ENCODE peak calls at places on chromosomes 11 and 22, in eight cellular contexts. One of them, this sample, is unnamed.

GRCh38 chr11:88555829-88556202 is 218.3 kb upstream of the CTSC start:
- DNase-seq in left ventricle myocardium inferior: no peak
- DNase-seq in spleen: no peak
- DNase-seq in lung: no peak
- DNase-seq in A549: no peak
- DNase-seq in HCT116: no peak
- DNase-seq in K562: no peak
- DNase-seq in thoracic aorta: no peak
- DNase-seq in this sample: no peak

GRCh38 chr11:59423835-59424234 is 2.4 kb downstream of the OR5A2 start:
- DNase-seq in left ventricle myocardium inferior: no peak
- DNase-seq in spleen: no peak
- DNase-seq in lung: no peak
- DNase-seq in A549: no peak
- DNase-seq in HCT116: no peak
- DNase-seq in K562: no peak
- DNase-seq in thoracic aorta: no peak
- DNase-seq in this sample: no peak

GRCh38 chr11:64291746-64292457 is 800 bp downstream of the KCNK4 start:
- DNase-seq in left ventricle myocardium inferior: no peak
- DNase-seq in spleen: no peak
- DNase-seq in lung: no peak
- DNase-seq in A549: no peak
- DNase-seq in HCT116: no peak
- DNase-seq in K562: no peak
- DNase-seq in thoracic aorta: no peak
- DNase-seq in this sample: no peak

GRCh38 chr11:118744001-118744400 is 47.0 kb downstream of the DDX6 start:
- DNase-seq in left ventricle myocardium inferior: no peak
- DNase-seq in spleen: no peak
- DNase-seq in lung: no peak
- DNase-seq in A549: no peak
- DNase-seq in HCT116: no peak
- DNase-seq in K562: no peak
- DNase-seq in thoracic aorta: no peak
- DNase-seq in this sample: no peak

GRCh38 chr11:13119928-13120520 is 110.9 kb downstream of the RASSF10 start:
- DNase-seq in left ventricle myocardium inferior: no peak
- DNase-seq in spleen: no peak
- DNase-seq in lung: no peak
- DNase-seq in A549: no peak
- DNase-seq in HCT116: no peak
- DNase-seq in K562: no peak
- DNase-seq in thoracic aorta: no peak
- DNase-seq in this sample: no peak

GRCh38 chr11:19803506-19803998 is 90.9 kb downstream of the NAV2 start:
- DNase-seq in left ventricle myocardium inferior: no peak
- DNase-seq in spleen: no peak
- DNase-seq in lung: peak
- DNase-seq in A549: no peak
- DNase-seq in HCT116: no peak
- DNase-seq in K562: no peak
- DNase-seq in thoracic aorta: no peak
- DNase-seq in this sample: no peak

GRCh38 chr11:30553521-30554110 is 32.5 kb downstream of the MPPED2 start:
- DNase-seq in left ventricle myocardium inferior: no peak
- DNase-seq in spleen: no peak
- DNase-seq in lung: no peak
- DNase-seq in A549: no peak
- DNase-seq in HCT116: no peak
- DNase-seq in K562: no peak
- DNase-seq in thoracic aorta: no peak
- DNase-seq in this sample: no peak

GRCh38 chr22:39254789-39255298 is 10.1 kb upstream of the PDGFB start:
- DNase-seq in left ventricle myocardium inferior: no peak
- DNase-seq in spleen: no peak
- DNase-seq in lung: no peak
- DNase-seq in A549: no peak
- DNase-seq in HCT116: no peak
- DNase-seq in K562: no peak
- DNase-seq in thoracic aorta: no peak
- DNase-seq in this sample: peak

GRCh38 chr22:19755145-19755710 is 5.3 kb upstream of the TBX1 start:
- DNase-seq in left ventricle myocardium inferior: no peak
- DNase-seq in spleen: no peak
- DNase-seq in lung: no peak
- DNase-seq in A549: no peak
- DNase-seq in HCT116: no peak
- DNase-seq in K562: peak
- DNase-seq in thoracic aorta: no peak
- DNase-seq in this sample: no peak

GRCh38 chr22:19751497-19752245 is 8.9 kb upstream of the TBX1 start:
- DNase-seq in left ventricle myocardium inferior: no peak
- DNase-seq in spleen: no peak
- DNase-seq in lung: no peak
- DNase-seq in A549: no peak
- DNase-seq in HCT116: no peak
- DNase-seq in K562: no peak
- DNase-seq in thoracic aorta: no peak
- DNase-seq in this sample: no peak

GRCh38 chr22:19754701-19755144 is 5.9 kb upstream of the TBX1 start:
- DNase-seq in left ventricle myocardium inferior: no peak
- DNase-seq in spleen: no peak
- DNase-seq in lung: no peak
- DNase-seq in A549: no peak
- DNase-seq in HCT116: no peak
- DNase-seq in K562: no peak
- DNase-seq in thoracic aorta: no peak
- DNase-seq in this sample: no peak

GRCh38 chr22:19753996-19754700 is 6.4 kb upstream of the TBX1 start:
- DNase-seq in left ventricle myocardium inferior: no peak
- DNase-seq in spleen: no peak
- DNase-seq in lung: no peak
- DNase-seq in A549: no peak
- DNase-seq in HCT116: no peak
- DNase-seq in K562: peak
- DNase-seq in thoracic aorta: no peak
- DNase-seq in this sample: no peak

GRCh38 chr22:19753090-19753842 is 7.3 kb upstream of the TBX1 start:
- DNase-seq in left ventricle myocardium inferior: no peak
- DNase-seq in spleen: no peak
- DNase-seq in lung: no peak
- DNase-seq in A549: no peak
- DNase-seq in HCT116: no peak
- DNase-seq in K562: peak
- DNase-seq in thoracic aorta: no peak
- DNase-seq in this sample: no peak
- TF ChIP-seq CTCF in left ventricle myocardium inferior: no peak
- TF ChIP-seq CTCF in spleen: no peak
- TF ChIP-seq CTCF in lung: no peak
- TF ChIP-seq CTCF in A549: no peak
- TF ChIP-seq CTCF in HCT116: peak
- TF ChIP-seq CTCF in K562: peak
- TF ChIP-seq CTCF in thoracic aorta: no peak
- TF ChIP-seq CTCF in this sample: no peak

GRCh38 chr22:36362819-36363377 is 24.9 kb downstream of the MYH9 start:
- DNase-seq in left ventricle myocardium inferior: no peak
- DNase-seq in spleen: no peak
- DNase-seq in lung: no peak
- DNase-seq in A549: no peak
- DNase-seq in HCT116: no peak
- DNase-seq in K562: no peak
- DNase-seq in thoracic aorta: no peak
- DNase-seq in this sample: no peak

GRCh38 chr22:36365020-36365411 is 22.8 kb downstream of the MYH9 start:
- DNase-seq in left ventricle myocardium inferior: peak
- DNase-seq in spleen: no peak
- DNase-seq in lung: no peak
- DNase-seq in A549: peak
- DNase-seq in HCT116: peak
- DNase-seq in K562: peak
- DNase-seq in thoracic aorta: peak
- DNase-seq in this sample: peak

GRCh38 chr22:36366291-36366708 is 21.5 kb downstream of the MYH9 start:
- DNase-seq in left ventricle myocardium inferior: peak
- DNase-seq in spleen: no peak
- DNase-seq in lung: no peak
- DNase-seq in A549: no peak
- DNase-seq in HCT116: no peak
- DNase-seq in K562: no peak
- DNase-seq in thoracic aorta: peak
- DNase-seq in this sample: no peak

GRCh38 chr22:36363378-36363931 is 24.3 kb downstream of the MYH9 start:
- DNase-seq in left ventricle myocardium inferior: no peak
- DNase-seq in spleen: no peak
- DNase-seq in lung: no peak
- DNase-seq in A549: no peak
- DNase-seq in HCT116: no peak
- DNase-seq in K562: no peak
- DNase-seq in thoracic aorta: no peak
- DNase-seq in this sample: no peak

DNA sequence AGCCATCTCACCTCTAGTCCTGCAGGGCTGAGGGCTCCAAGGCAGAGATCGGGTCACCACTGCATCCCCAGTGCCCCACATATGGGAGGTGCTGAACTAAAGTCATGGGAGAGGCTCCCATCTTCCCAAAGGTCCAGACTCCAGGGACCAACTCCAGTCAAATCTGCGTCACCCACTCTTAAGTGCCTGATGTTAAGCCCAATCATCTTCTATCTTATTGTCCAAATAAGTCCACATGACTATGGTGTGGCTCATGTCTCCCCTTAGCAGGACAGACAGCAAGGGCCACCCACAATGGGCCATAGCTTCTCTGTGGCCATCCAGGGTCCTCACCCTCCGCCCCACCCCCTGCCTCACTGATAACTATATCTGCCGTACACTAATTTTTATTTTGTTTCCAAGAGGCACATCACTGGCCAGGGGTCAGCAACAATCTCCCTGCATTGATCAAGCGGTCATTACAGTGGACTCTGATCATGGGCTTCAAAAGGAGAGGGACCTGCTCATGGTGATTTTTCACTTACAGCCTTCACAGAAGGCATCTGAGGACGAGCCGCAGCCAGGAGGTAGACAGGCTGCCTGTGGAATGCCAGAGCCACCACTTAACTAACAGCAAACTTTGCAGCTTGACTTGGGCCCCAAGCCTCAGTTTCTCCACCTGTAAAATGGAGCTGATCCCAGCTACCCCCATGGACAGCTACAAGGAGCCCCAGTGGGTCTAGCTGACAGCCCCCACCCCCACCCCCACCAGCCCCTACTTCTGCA is 23.3 kb downstream of the MYH9 start:
- DNase-seq in left ventricle myocardium inferior: no peak
- DNase-seq in spleen: no peak
- DNase-seq in lung: no peak
- DNase-seq in A549: no peak
- DNase-seq in HCT116: no peak
- DNase-seq in K562: no peak
- DNase-seq in thoracic aorta: no peak
- DNase-seq in this sample: no peak
- H3K27ac ChIP-seq in left ventricle myocardium inferior: peak
- H3K27ac ChIP-seq in spleen: peak
- H3K27ac ChIP-seq in lung: peak
- H3K27ac ChIP-seq in A549: peak
- H3K27ac ChIP-seq in HCT116: no peak
- H3K27ac ChIP-seq in K562: no peak
- H3K27ac ChIP-seq in thoracic aorta: peak
- H3K27ac ChIP-seq in this sample: peak

GRCh38 chr22:25078591-25078990 is 121.1 kb upstream of the CRYBB3 start:
- DNase-seq in left ventricle myocardium inferior: no peak
- DNase-seq in spleen: no peak
- DNase-seq in lung: no peak
- DNase-seq in A549: no peak
- DNase-seq in HCT116: no peak
- DNase-seq in K562: no peak
- DNase-seq in thoracic aorta: no peak
- DNase-seq in this sample: no peak

GRCh38 chr22:25080855-25081254 is 118.8 kb upstream of the CRYBB3 start:
- DNase-seq in left ventricle myocardium inferior: no peak
- DNase-seq in spleen: no peak
- DNase-seq in lung: no peak
- DNase-seq in A549: no peak
- DNase-seq in HCT116: no peak
- DNase-seq in K562: no peak
- DNase-seq in thoracic aorta: no peak
- DNase-seq in this sample: no peak

GRCh38 chr22:25082096-25082495 is 117.6 kb upstream of the CRYBB3 start:
- DNase-seq in left ventricle myocardium inferior: no peak
- DNase-seq in spleen: no peak
- DNase-seq in lung: no peak
- DNase-seq in A549: no peak
- DNase-seq in HCT116: no peak
- DNase-seq in K562: no peak
- DNase-seq in thoracic aorta: no peak
- DNase-seq in this sample: no peak

GRCh38 chr22:25083414-25084166 is 116.1 kb upstream of the CRYBB3 start:
- DNase-seq in left ventricle myocardium inferior: no peak
- DNase-seq in spleen: no peak
- DNase-seq in lung: no peak
- DNase-seq in A549: no peak
- DNase-seq in HCT116: no peak
- DNase-seq in K562: no peak
- DNase-seq in thoracic aorta: no peak
- DNase-seq in this sample: no peak

DNA sequence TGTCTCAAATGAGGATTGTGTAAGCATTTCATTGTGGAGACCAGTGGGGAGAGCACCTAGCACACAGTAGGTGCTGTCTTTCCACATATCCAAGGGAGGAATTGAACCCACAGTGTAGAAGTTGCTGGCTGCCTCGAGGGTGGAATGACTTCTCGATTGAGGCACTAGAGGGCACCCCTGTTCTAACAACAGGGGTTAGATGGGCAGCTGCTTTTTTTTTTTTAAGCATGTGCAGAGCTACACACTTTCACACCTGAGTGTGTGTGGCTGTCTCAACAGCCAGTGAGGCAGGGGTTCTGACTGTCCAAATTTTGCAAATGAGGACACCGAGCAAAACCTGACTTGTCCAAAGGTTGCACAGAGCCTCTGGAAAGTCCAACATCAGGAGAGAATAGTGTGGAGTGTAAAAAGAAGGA is 118.2 kb upstream of the CRYBB3 start:
- DNase-seq in left ventricle myocardium inferior: no peak
- DNase-seq in spleen: no peak
- DNase-seq in lung: no peak
- DNase-seq in A549: peak
- DNase-seq in HCT116: peak
- DNase-seq in K562: peak
- DNase-seq in thoracic aorta: no peak
- DNase-seq in this sample: peak
- TF ChIP-seq CTCF in left ventricle myocardium inferior: peak
- TF ChIP-seq CTCF in spleen: no peak
- TF ChIP-seq CTCF in lung: no peak
- TF ChIP-seq CTCF in A549: peak
- TF ChIP-seq CTCF in HCT116: peak
- TF ChIP-seq CTCF in K562: peak
- TF ChIP-seq CTCF in thoracic aorta: peak
- TF ChIP-seq CTCF in this sample: peak

DNA sequence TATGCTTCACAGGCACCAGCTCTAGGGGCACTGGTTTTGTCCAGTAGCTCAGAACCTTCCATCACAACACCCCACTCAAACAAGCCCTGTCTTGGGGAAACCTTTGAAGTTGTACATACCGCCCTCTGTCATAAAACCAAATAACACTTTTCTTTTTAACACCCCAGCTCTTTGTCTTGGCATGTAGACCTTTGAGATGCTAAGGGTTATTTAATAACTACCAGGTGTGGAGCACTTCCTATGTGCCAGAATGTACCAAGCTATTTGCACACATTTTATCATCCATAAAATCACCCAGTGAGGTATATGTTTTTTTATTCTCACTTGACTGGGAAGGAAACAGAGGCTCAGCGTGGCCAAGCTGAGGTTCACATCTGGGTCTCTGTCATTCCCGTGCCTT is 50.6 kb downstream of the CYB5R2 start:
- DNase-seq in left ventricle myocardium inferior: no peak
- DNase-seq in spleen: no peak
- DNase-seq in lung: no peak
- DNase-seq in A549: no peak
- DNase-seq in HCT116: no peak
- DNase-seq in K562: no peak
- DNase-seq in thoracic aorta: no peak
- DNase-seq in this sample: no peak
- H3K27ac ChIP-seq in left ventricle myocardium inferior: no peak
- H3K27ac ChIP-seq in spleen: no peak
- H3K27ac ChIP-seq in lung: no peak
- H3K27ac ChIP-seq in A549: no peak
- H3K27ac ChIP-seq in HCT116: no peak
- H3K27ac ChIP-seq in K562: no peak
- H3K27ac ChIP-seq in thoracic aorta: no peak
- H3K27ac ChIP-seq in this sample: no peak